ENCODE peak calls at places on chromosomes 6 and 20, in four cellular contexts. M is left cardiac atrium, I is LHCN-M2, H is neural crest cell. N is an unnamed sample.

GRCh38 chr6:14412026-14412425 is 294.5 kb downstream of the CD83 start:
- DNase-seq in M (no peak), I (no peak), H (no peak), N (no peak)

GRCh38 chr6:56802570-56802969 is 152.3 kb upstream of the BEND6 start:
- DNase-seq in M (no peak), I (peak), H (no peak), N (no peak)

GRCh38 chr6:3850451-3851203 is 1.5 kb downstream of the FAM50B start:
- DNase-seq in M (no peak), I (no peak), H (no peak), N (peak)

GRCh38 chr6:56714273-56714672 is 71.6 kb upstream of the DST start:
- DNase-seq in M (no peak), I (peak), H (no peak), N (no peak)

GRCh38 chr6:134173936-134174789 is 121.7 kb upstream of the SLC2A12 start:
- DNase-seq in M (peak), I (peak), H (peak), N (peak)

GRCh38 chr6:111171577-111172400 is 84.5 kb downstream of the SLC16A10 start:
- DNase-seq in M (no peak), I (no peak), H (no peak), N (no peak)

GRCh38 chr20:42945194-42945593 is 244.5 kb downstream of the PTPRT start:
- DNase-seq in M (no peak), I (no peak), H (no peak), N (no peak)

GRCh38 chr6:135604035-135604865 is 106.7 kb upstream of the AHI1 start:
- DNase-seq in M (no peak), I (no peak), H (no peak), N (no peak)